ENCODE peak calls at places on chromosomes 12 and 14, in nine cellular contexts. D is omental fat pad, O is Peyer's patch, S is HFFc6, Q is cardiac muscle cell, I is transverse colon, V is GM13976, Z is dorsolateral prefrontal cortex, Y is AG04449. T is an unnamed sample.

GRCh38 chr12:42932937-42933336 is 343.4 kb upstream of the PRICKLE1 start:
- DNase-seq in D (no peak), O (no peak), S (no peak), Q (no peak), I (no peak), V (no peak), Z (peak; percentile 46), Y (no peak), T (no peak)

GRCh38 chr14:21382095-21382494 is 1.7 kb downstream of the SUPT16H start:
- DNase-seq in D (no peak), O (no peak), S (no peak), Q (no peak), I (no peak), V (no peak), Z (no peak), Y (no peak), T (no peak)

GRCh38 chr14:74614508-74615495 is 2.8 kb upstream of the LTBP2 start:
- DNase-seq in D (no peak), O (no peak), S (peak; percentile 39), Q (no peak), I (no peak), V (peak; percentile 62), Z (no peak), Y (no peak), T (peak; percentile 57)

GRCh38 chr12:94676922-94677321 is 26.6 kb upstream of the TMCC3 start:
- DNase-seq in D (no peak), O (peak; percentile 40), S (no peak), Q (no peak), I (no peak), V (peak; percentile 40), Z (no peak), Y (no peak), T (no peak)

GRCh38 chr12:121748218-121748570 is 35.6 kb downstream of the TMEM120B start:
- DNase-seq in D (no peak), O (no peak), S (no peak), Q (no peak), I (no peak), V (no peak), Z (no peak), Y (no peak), T (no peak)

GRCh38 chr14:95445676-95446075 is 70.8 kb downstream of the SYNE3 start:
- DNase-seq in D (no peak), O (no peak), S (no peak), Q (no peak), I (no peak), V (no peak), Z (no peak), Y (no peak), T (no peak)

GRCh38 chr14:68910540-68910939 is 68.6 kb downstream of the ACTN1 start:
- DNase-seq in D (no peak), O (no peak), S (no peak), Q (no peak), I (no peak), V (no peak), Z (no peak), Y (no peak), T (no peak)

GRCh38 chr12:102483466-102483865 is 3.1 kb upstream of the IGF1 start:
- DNase-seq in D (no peak), O (no peak), S (no peak), Q (no peak), I (no peak), V (peak; percentile 39), Z (no peak), Y (no peak), T (peak; percentile 48)

GRCh38 chr14:59582845-59583509 is 6.4 kb upstream of the CCDC175 start:
- DNase-seq in D (no peak), O (no peak), S (no peak), Q (no peak), I (no peak), V (no peak), Z (no peak), Y (no peak), T (no peak)

GRCh38 chr12:23049180-23049579 is 424.2 kb downstream of the ETNK1 start:
- DNase-seq in D (no peak), O (no peak), S (no peak), Q (peak; percentile 0), I (no peak), V (no peak), Z (no peak), Y (no peak), T (no peak)

GRCh38 chr12:38887770-38888169 is 17.6 kb downstream of the CPNE8 start:
- DNase-seq in D (no peak), O (no peak), S (no peak), Q (peak; percentile 9), I (no peak), V (no peak), Z (no peak), Y (no peak), T (no peak)

GRCh38 chr12:26287666-26288408 is 92.5 kb downstream of the SSPN start:
- DNase-seq in D (no peak), O (no peak), S (no peak), Q (peak; percentile 54), I (no peak), V (no peak), Z (peak; percentile 49), Y (no peak), T (no peak)

GRCh38 chr12:60535363-60535762 is 939.5 kb downstream of the SLC16A7 start:
- DNase-seq in D (no peak), O (no peak), S (no peak), Q (no peak), I (no peak), V (no peak), Z (no peak), Y (no peak), T (no peak)

GRCh38 chr12:80183939-80184338 is 84.6 kb downstream of the OTOGL start:
- DNase-seq in D (no peak), O (no peak), S (peak; percentile 69), Q (peak; percentile 29), I (no peak), V (no peak), Z (no peak), Y (no peak), T (no peak)

GRCh38 chr12:2739832-2740641 is 54.7 kb upstream of the FKBP4 start:
- DNase-seq in D (no peak), O (no peak), S (peak; percentile 60), Q (peak; percentile 63), I (peak; percentile 19), V (no peak), Z (peak; percentile 54), Y (no peak), T (no peak)

GRCh38 chr12:66301944-66302826 is at the start of gene HELB:
- DNase-seq in D (peak; percentile 98), O (peak; percentile 100), S (peak; percentile 93), Q (peak; percentile 97), I (peak; percentile 100), V (peak; percentile 93), Z (peak; percentile 93), Y (peak; percentile 72), T (peak; percentile 95)

DNA sequence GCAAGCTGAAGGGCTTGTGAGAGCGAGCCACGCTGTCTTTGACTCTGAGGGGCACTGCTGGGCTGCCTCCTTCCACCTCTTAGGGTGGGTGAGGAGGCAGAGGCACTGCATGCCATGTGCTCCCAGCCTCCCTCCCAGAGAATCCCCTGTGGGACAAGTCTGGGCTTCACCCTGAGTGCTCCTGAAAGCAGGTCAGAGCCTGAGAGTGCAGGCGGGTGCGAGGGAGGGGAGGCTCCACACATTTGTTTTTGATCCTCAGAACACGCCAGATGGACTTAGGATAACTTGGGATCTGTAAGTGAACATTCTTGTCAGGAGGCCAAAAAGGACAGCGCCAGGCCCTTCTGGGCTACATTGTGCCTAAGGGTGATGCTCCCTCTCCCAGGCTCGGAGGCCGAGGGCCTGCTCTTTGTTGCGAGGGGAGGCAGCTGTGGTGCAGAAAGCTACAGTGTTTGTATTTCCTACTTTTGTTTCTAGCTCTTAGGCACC is 155.4 kb downstream of the TMX1 start:
- DNase-seq in D (no peak), O (no peak), S (peak; percentile 74), Q (peak; percentile 84), I (peak; percentile 25), V (no peak), Z (peak; percentile 35), Y (peak; percentile 74), T (no peak)
- TF ChIP-seq CTCF in D (no peak), O (no peak), S (no peak), Q (no peak), I (no peak), V (no peak), Z (no peak), Y (peak; percentile 2), T (no peak)

GRCh38 chr12:32036477-32037263 is 70.0 kb upstream of the BICD1 start:
- DNase-seq in D (no peak), O (no peak), S (no peak), Q (no peak), I (no peak), V (no peak), Z (no peak), Y (no peak), T (no peak)
- TF ChIP-seq CTCF in D (no peak), O (no peak), S (peak; percentile 30), Q (no peak), I (no peak), V (no peak), Z (no peak), Y (no peak), T (no peak)

GRCh38 chr12:91577586-91578539 is 395.2 kb upstream of the DCN start:
- DNase-seq in D (no peak), O (no peak), S (peak; percentile 12), Q (peak; percentile 55), I (no peak), V (peak; percentile 37), Z (no peak), Y (no peak), T (peak; percentile 20)
- TF ChIP-seq CTCF in D (no peak), O (peak; percentile 81), S (peak; percentile 86), Q (peak; percentile 55), I (peak; percentile 75), V (peak; percentile 24), Z (peak; percentile 70), Y (peak; percentile 18), T (peak; percentile 33)

GRCh38 chr12:6949063-6949594 is 2.0 kb upstream of the PTPN6 start:
- DNase-seq in D (no peak), O (no peak), S (no peak), Q (no peak), I (no peak), V (no peak), Z (no peak), Y (no peak), T (no peak)

GRCh38 chr12:6952121-6952859 is 1.1 kb downstream of the PTPN6 start:
- DNase-seq in D (no peak), O (no peak), S (no peak), Q (no peak), I (no peak), V (no peak), Z (no peak), Y (no peak), T (no peak)

GRCh38 chr12:6950944-6951540 is at the start of gene PTPN6:
- DNase-seq in D (no peak), O (peak; percentile 90), S (no peak), Q (no peak), I (peak; percentile 74), V (peak; percentile 71), Z (no peak), Y (no peak), T (peak; percentile 58)

GRCh38 chr12:6951551-6952120 is 480 bp downstream of the PTPN6 start:
- DNase-seq in D (no peak), O (no peak), S (no peak), Q (no peak), I (no peak), V (peak; percentile 28), Z (no peak), Y (no peak), T (no peak)

DNA sequence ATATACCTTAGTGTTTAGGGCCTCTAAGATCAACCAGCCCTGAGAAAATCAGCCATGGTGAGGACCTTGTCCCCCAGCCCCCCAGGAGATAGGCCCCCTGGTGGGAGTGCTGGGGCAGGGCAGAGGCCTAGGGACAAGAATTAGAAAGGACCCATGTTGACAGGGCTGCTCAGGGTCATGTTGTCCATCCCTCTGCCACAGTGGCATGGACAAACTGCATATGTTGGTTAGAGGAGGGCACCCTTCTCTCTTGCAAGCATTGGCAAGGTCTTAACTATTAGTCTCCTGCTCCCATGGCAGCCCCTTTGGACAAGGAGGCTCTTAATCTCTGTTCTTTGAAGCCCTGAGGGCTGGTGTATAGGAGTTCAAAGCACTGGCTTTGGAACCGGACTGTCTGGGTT is 755 bp upstream of the PTPN6 start:
- DNase-seq in D (no peak), O (no peak), S (no peak), Q (no peak), I (no peak), V (peak; percentile 45), Z (no peak), Y (no peak), T (no peak)
- TF ChIP-seq CTCF in D (no peak), O (no peak), S (peak; percentile 62), Q (peak; percentile 23), I (peak; percentile 10), V (peak; percentile 41), Z (no peak), Y (peak; percentile 1), T (peak; percentile 61)